ENCODE peak calls at places on chromosome 17, in seven cellular contexts. C is GM04504; V is H7; L is naive thymus-derived CD8-positive, alpha-beta T cell; Z is WTC11; R is A172; D is posterior vena cava. H is an unnamed sample.

GRCh38 chr17:49132317-49132698 is 261 bp upstream of the B4GALNT2 start:
- DNase-seq in C (no peak), D (no peak), R (no peak), V (no peak), L (no peak), Z (no peak), H (no peak)

GRCh38 chr17:78107457-78107856 is 21.1 kb downstream of the TMC6 start:
- DNase-seq in V (peak; percentile 34), C (no peak), L (no peak), D (peak; percentile 76), R (no peak), Z (no peak), H (peak; percentile 60)

GRCh38 chr17:72205357-72205756 is 84.5 kb downstream of the SOX9 start:
- DNase-seq in L (no peak), V (peak; percentile 46), Z (no peak), C (no peak), R (no peak), D (no peak), H (no peak)

GRCh38 chr17:60971515-60972369 is 294.1 kb downstream of the BCAS3 start:
- DNase-seq in C (peak; percentile 7), Z (peak; percentile 49), D (no peak), L (peak; percentile 67), R (peak; percentile 36), V (peak; percentile 51), H (no peak)

GRCh38 chr17:82285141-82285540 is 11.6 kb upstream of the CSNK1D start:
- DNase-seq in L (no peak), V (no peak), R (no peak), C (no peak), D (no peak), Z (no peak), H (no peak)

GRCh38 chr17:76150712-76151622 is 9.9 kb upstream of the FOXJ1 start:
- DNase-seq in C (no peak), Z (no peak), L (no peak), R (no peak), D (peak; percentile 74), V (no peak), H (no peak)

GRCh38 chr17:58329808-58330543 is 1.4 kb upstream of the TSPOAP1 start:
- DNase-seq in Z (no peak), V (no peak), R (no peak), C (no peak), D (peak; percentile 9), L (peak; percentile 67), H (no peak)

GRCh38 chr17:1871743-1872142 is 41.9 kb downstream of the RPA1 start:
- DNase-seq in L (peak; percentile 70), R (no peak), Z (no peak), V (no peak), D (no peak), C (no peak), H (no peak)

GRCh38 chr17:77503916-77504651 is 363.3 kb downstream of the SEC14L1 start:
- DNase-seq in D (peak; percentile 57), V (peak; percentile 78), Z (peak; percentile 64), C (no peak), L (peak; percentile 38), R (no peak), H (peak; percentile 60)

GRCh38 chr17:51442112-51442865 is 181.9 kb downstream of the UTP18 start:
- DNase-seq in L (no peak), C (no peak), Z (no peak), D (no peak), V (no peak), R (no peak), H (no peak)

GRCh38 chr17:5584971-5585794 is 874 bp upstream of the NLRP1 start:
- DNase-seq in D (no peak), Z (no peak), V (no peak), R (peak; percentile 70), L (no peak), C (peak; percentile 73), H (no peak)

GRCh38 chr17:28185658-28186057 is 133.3 kb upstream of the TMEM97 start:
- DNase-seq in R (no peak), D (no peak), Z (no peak), L (no peak), V (no peak), C (no peak), H (no peak)

GRCh38 chr17:3048727-3049471 is 14.5 kb downstream of the OR1D5 start:
- DNase-seq in L (peak; percentile 90), V (peak; percentile 96), C (peak; percentile 95), R (peak; percentile 97), Z (peak; percentile 97), D (peak; percentile 98), H (peak; percentile 98)

GRCh38 chr17:7884581-7885356 is 3.8 kb upstream of the CHD3 start:
- DNase-seq in L (no peak), V (peak; percentile 81), R (no peak), D (peak; percentile 75), Z (no peak), C (no peak), H (no peak)

GRCh38 chr17:27282054-27282501 is 11.8 kb upstream of the WSB1 start:
- DNase-seq in Z (no peak), L (no peak), R (no peak), C (peak; percentile 23), V (no peak), D (no peak), H (no peak)

GRCh38 chr17:42337442-42337841 is 49.1 kb downstream of the STAT5A start:
- DNase-seq in D (no peak), R (no peak), C (peak; percentile 95), Z (no peak), L (peak; percentile 78), V (no peak), H (no peak)

GRCh38 chr17:37743875-37744632 is 805 bp downstream of the HNF1B start:
- DNase-seq in V (peak; percentile 82), L (no peak), Z (peak; percentile 54), C (no peak), R (no peak), D (peak; percentile 79), H (no peak)

GRCh38 chr17:67594115-67594878 is 123.4 kb upstream of the NOL11 start:
- DNase-seq in Z (no peak), L (no peak), V (no peak), D (no peak), R (no peak), C (no peak), H (peak; percentile 18)

GRCh38 chr17:35242158-35242804 is 591 bp upstream of the SLFN5 start:
- DNase-seq in L (peak; percentile 93), R (peak; percentile 61), D (peak; percentile 81), C (peak; percentile 9), V (peak; percentile 93), Z (peak; percentile 83), H (peak; percentile 77)

GRCh38 chr17:6532441-6532885 is 23.9 kb downstream of the PITPNM3 start:
- DNase-seq in Z (no peak), D (no peak), L (no peak), R (no peak), V (no peak), C (no peak), H (peak; percentile 19)

GRCh38 chr17:21689604-21690003 is 2.7 kb upstream of the KCNJ18 start:
- DNase-seq in Z (no peak), V (no peak), L (no peak), D (peak; percentile 95), R (peak; percentile 91), C (peak; percentile 88), H (peak; percentile 89)

GRCh38 chr17:40602445-40603443 is 37.5 kb upstream of the CCR7 start:
- DNase-seq in D (no peak), C (no peak), R (no peak), V (no peak), L (peak; percentile 92), Z (no peak), H (peak; percentile 83)

GRCh38 chr17:2059125-2059836 is 4.4 kb downstream of the HIC1 start:
- DNase-seq in Z (no peak), D (peak; percentile 82), C (no peak), R (no peak), V (peak; percentile 89), L (peak; percentile 61), H (peak; percentile 73)

GRCh38 chr17:80107231-80108021 is 6.0 kb downstream of the GAA start:
- DNase-seq in R (no peak), V (peak; percentile 46), L (no peak), C (no peak), D (peak; percentile 81), Z (peak; percentile 9), H (no peak)

GRCh38 chr17:6521636-6522035 is 34.7 kb downstream of the PITPNM3 start:
- DNase-seq in D (no peak), C (no peak), Z (no peak), V (no peak), R (peak; percentile 46), L (no peak), H (no peak)

GRCh38 chr17:77677637-77678036 is 280.9 kb upstream of the TNRC6C start:
- DNase-seq in R (no peak), C (no peak), L (no peak), D (no peak), Z (no peak), V (no peak), H (no peak)

GRCh38 chr17:59493867-59494266 is 71.5 kb upstream of the DHX40 start:
- DNase-seq in L (no peak), V (peak; percentile 46), D (no peak), C (no peak), Z (no peak), R (no peak), H (no peak)

GRCh38 chr17:37231882-37232281 is 143.9 kb upstream of the C17orf78 start:
- DNase-seq in C (no peak), Z (no peak), R (no peak), D (no peak), L (no peak), V (no peak), H (no peak)

GRCh38 chr17:49795372-49795771 is 6.9 kb downstream of the KAT7 start:
- DNase-seq in V (no peak), Z (no peak), C (no peak), R (no peak), D (no peak), L (no peak), H (no peak)

H was measured in sigmoid colon.